ENCODE peak calls at places on chromosomes 12 and 14, in six cellular contexts. One of them, this sample, is unnamed.

GRCh38 chr14:42112108-42112507 is 505.4 kb downstream of the LRFN5 start:
- DNase-seq in HepG2: no peak
- DNase-seq in stimulated activated CD4-positive, alpha-beta T cell treated with anti-CD3 and anti-CD28 coated beads, Interleukin-4, amount 100 ng/mL, for 48 hours: no peak
- DNase-seq in spleen: no peak
- DNase-seq in pancreas: no peak
- DNase-seq in GM23338: no peak
- DNase-seq in this sample: no peak

GRCh38 chr12:6950944-6951540 is at the start of gene PTPN6:
- DNase-seq in spleen: peak; percentile 99
- DNase-seq in GM23338: no peak
- DNase-seq in HepG2: no peak
- DNase-seq in stimulated activated CD4-positive, alpha-beta T cell treated with anti-CD3 and anti-CD28 coated beads, Interleukin-4, amount 100 ng/mL, for 48 hours: no peak
- DNase-seq in pancreas: no peak
- DNase-seq in this sample: no peak

GRCh38 chr12:79329933-79330332 is 360.8 kb downstream of the PAWR start:
- DNase-seq in HepG2: no peak
- DNase-seq in stimulated activated CD4-positive, alpha-beta T cell treated with anti-CD3 and anti-CD28 coated beads, Interleukin-4, amount 100 ng/mL, for 48 hours: no peak
- DNase-seq in pancreas: no peak
- DNase-seq in spleen: no peak
- DNase-seq in GM23338: no peak
- DNase-seq in this sample: no peak

GRCh38 chr12:92519284-92519683 is 183.5 kb upstream of the PLEKHG7 start:
- DNase-seq in pancreas: no peak
- DNase-seq in HepG2: no peak
- DNase-seq in stimulated activated CD4-positive, alpha-beta T cell treated with anti-CD3 and anti-CD28 coated beads, Interleukin-4, amount 100 ng/mL, for 48 hours: no peak
- DNase-seq in spleen: no peak
- DNase-seq in GM23338: no peak
- DNase-seq in this sample: no peak

GRCh38 chr12:60602601-60603000 is 1006.8 kb downstream of the SLC16A7 start:
- DNase-seq in pancreas: no peak
- DNase-seq in HepG2: no peak
- DNase-seq in spleen: no peak
- DNase-seq in GM23338: no peak
- DNase-seq in stimulated activated CD4-positive, alpha-beta T cell treated with anti-CD3 and anti-CD28 coated beads, Interleukin-4, amount 100 ng/mL, for 48 hours: no peak
- DNase-seq in this sample: no peak

GRCh38 chr12:40262657-40263056 is 37.9 kb downstream of the LRRK2 start:
- DNase-seq in stimulated activated CD4-positive, alpha-beta T cell treated with anti-CD3 and anti-CD28 coated beads, Interleukin-4, amount 100 ng/mL, for 48 hours: no peak
- DNase-seq in GM23338: no peak
- DNase-seq in pancreas: no peak
- DNase-seq in HepG2: no peak
- DNase-seq in spleen: no peak
- DNase-seq in this sample: no peak

GRCh38 chr12:27667540-27667939 is 28.7 kb upstream of the REP15 start:
- DNase-seq in HepG2: no peak
- DNase-seq in stimulated activated CD4-positive, alpha-beta T cell treated with anti-CD3 and anti-CD28 coated beads, Interleukin-4, amount 100 ng/mL, for 48 hours: peak; percentile 4
- DNase-seq in spleen: peak; percentile 54
- DNase-seq in GM23338: no peak
- DNase-seq in pancreas: no peak
- DNase-seq in this sample: no peak

GRCh38 chr12:131783915-131784541 is 44.2 kb upstream of the MMP17 start:
- DNase-seq in stimulated activated CD4-positive, alpha-beta T cell treated with anti-CD3 and anti-CD28 coated beads, Interleukin-4, amount 100 ng/mL, for 48 hours: no peak
- DNase-seq in pancreas: no peak
- DNase-seq in GM23338: peak; percentile 79
- DNase-seq in HepG2: no peak
- DNase-seq in spleen: no peak
- DNase-seq in this sample: peak; percentile 41

GRCh38 chr12:122040579-122041386 is 19.1 kb downstream of the BCL7A start:
- DNase-seq in stimulated activated CD4-positive, alpha-beta T cell treated with anti-CD3 and anti-CD28 coated beads, Interleukin-4, amount 100 ng/mL, for 48 hours: no peak
- DNase-seq in HepG2: peak; percentile 80
- DNase-seq in GM23338: peak; percentile 41
- DNase-seq in pancreas: no peak
- DNase-seq in spleen: no peak
- DNase-seq in this sample: no peak

GRCh38 chr12:115598827-115599226 is 678.7 kb downstream of the MED13L start:
- DNase-seq in stimulated activated CD4-positive, alpha-beta T cell treated with anti-CD3 and anti-CD28 coated beads, Interleukin-4, amount 100 ng/mL, for 48 hours: no peak
- DNase-seq in spleen: no peak
- DNase-seq in pancreas: no peak
- DNase-seq in GM23338: peak; percentile 34
- DNase-seq in HepG2: no peak
- DNase-seq in this sample: no peak

GRCh38 chr12:92206596-92206995 is 61.0 kb upstream of the BTG1 start:
- DNase-seq in spleen: no peak
- DNase-seq in stimulated activated CD4-positive, alpha-beta T cell treated with anti-CD3 and anti-CD28 coated beads, Interleukin-4, amount 100 ng/mL, for 48 hours: no peak
- DNase-seq in pancreas: no peak
- DNase-seq in GM23338: no peak
- DNase-seq in HepG2: no peak
- DNase-seq in this sample: no peak

GRCh38 chr12:82730832-82731497 is 44.3 kb downstream of the TMTC2 start:
- DNase-seq in HepG2: peak; percentile 4
- DNase-seq in spleen: no peak
- DNase-seq in GM23338: no peak
- DNase-seq in stimulated activated CD4-positive, alpha-beta T cell treated with anti-CD3 and anti-CD28 coated beads, Interleukin-4, amount 100 ng/mL, for 48 hours: no peak
- DNase-seq in pancreas: no peak
- DNase-seq in this sample: no peak

GRCh38 chr12:2374092-2374740 is 321.4 kb downstream of the CACNA1C start:
- DNase-seq in HepG2: no peak
- DNase-seq in GM23338: no peak
- DNase-seq in pancreas: no peak
- DNase-seq in spleen: no peak
- DNase-seq in stimulated activated CD4-positive, alpha-beta T cell treated with anti-CD3 and anti-CD28 coated beads, Interleukin-4, amount 100 ng/mL, for 48 hours: no peak
- DNase-seq in this sample: no peak

GRCh38 chr12:90399317-90399716 is 555.7 kb downstream of the CCER1 start:
- DNase-seq in stimulated activated CD4-positive, alpha-beta T cell treated with anti-CD3 and anti-CD28 coated beads, Interleukin-4, amount 100 ng/mL, for 48 hours: no peak
- DNase-seq in spleen: no peak
- DNase-seq in GM23338: no peak
- DNase-seq in HepG2: no peak
- DNase-seq in pancreas: no peak
- DNase-seq in this sample: no peak

GRCh38 chr12:94710933-94711332 is 60.6 kb upstream of the TMCC3 start:
- DNase-seq in pancreas: no peak
- DNase-seq in HepG2: peak; percentile 32
- DNase-seq in GM23338: peak; percentile 73
- DNase-seq in spleen: no peak
- DNase-seq in stimulated activated CD4-positive, alpha-beta T cell treated with anti-CD3 and anti-CD28 coated beads, Interleukin-4, amount 100 ng/mL, for 48 hours: peak; percentile 16
- DNase-seq in this sample: peak; percentile 49

GRCh38 chr12:25436206-25436912 is 116.7 kb downstream of the LMNTD1 start:
- DNase-seq in HepG2: peak; percentile 49
- DNase-seq in pancreas: peak; percentile 18
- DNase-seq in stimulated activated CD4-positive, alpha-beta T cell treated with anti-CD3 and anti-CD28 coated beads, Interleukin-4, amount 100 ng/mL, for 48 hours: no peak
- DNase-seq in GM23338: peak; percentile 86
- DNase-seq in spleen: no peak
- DNase-seq in this sample: no peak

GRCh38 chr14:103404920-103405319 is 19.7 kb downstream of the MARK3 start:
- DNase-seq in stimulated activated CD4-positive, alpha-beta T cell treated with anti-CD3 and anti-CD28 coated beads, Interleukin-4, amount 100 ng/mL, for 48 hours: no peak
- DNase-seq in spleen: no peak
- DNase-seq in pancreas: peak; percentile 43
- DNase-seq in HepG2: no peak
- DNase-seq in GM23338: no peak
- DNase-seq in this sample: no peak

This sample was measured in WTC11.